ENCODE peak calls at places on chromosome 17, in seven cellular contexts. E is activated T-cell treated with anti-CD3 and anti-CD28 coated beads for 24 hours, V is nucleus accumbens, D is amniotic stem cell, L is NCI-H1436, P is frontal cortex, G is posterior vena cava. B is an unnamed sample.
A peak's percentile ranks its signal among the peaks of the same experiment; 100 is the strongest.

GRCh38 chr17:46758614-46759013 is 59.9 kb downstream of the WNT3 start:
- DNase-seq in E (no peak), V (no peak), D (no peak), L (no peak), P (no peak), G (no peak), B (no peak)

GRCh38 chr17:81173761-81174160 is 7.7 kb upstream of the AATK start:
- DNase-seq in E (no peak), V (no peak), D (peak; percentile 8), L (no peak), P (no peak), G (no peak), B (no peak)

GRCh38 chr17:70074991-70075390 is at the start of gene KCNJ16:
- DNase-seq in E (no peak), V (no peak), D (no peak), L (no peak), P (no peak), G (no peak), B (no peak)

GRCh38 chr17:45172541-45173286 is 11.0 kb downstream of the HEXIM2 start:
- DNase-seq in E (peak; percentile 51), V (peak; percentile 91), D (no peak), L (peak; percentile 89), P (peak; percentile 75), G (peak; percentile 81), B (peak; percentile 93)

GRCh38 chr17:79760197-79760906 is 17.6 kb upstream of the CBX2 start:
- DNase-seq in E (no peak), V (no peak), D (no peak), L (no peak), P (no peak), G (peak; percentile 60), B (no peak)

GRCh38 chr17:11671151-11671550 is 72.9 kb downstream of the DNAH9 start:
- DNase-seq in E (no peak), V (no peak), D (no peak), L (no peak), P (no peak), G (no peak), B (no peak)

GRCh38 chr17:53127331-53127730 is 695.4 kb upstream of the KIF2B start:
- DNase-seq in E (no peak), V (no peak), D (no peak), L (no peak), P (no peak), G (no peak), B (no peak)

GRCh38 chr17:12867726-12868125 is 78.4 kb downstream of the ARHGAP44 start:
- DNase-seq in E (no peak), V (no peak), D (no peak), L (no peak), P (no peak), G (no peak), B (no peak)

GRCh38 chr17:8055851-8056231 is 17.0 kb downstream of the ALOX15B start:
- DNase-seq in E (no peak), V (no peak), D (no peak), L (no peak), P (no peak), G (no peak), B (no peak)

GRCh38 chr17:40347319-40348135 is 17.0 kb downstream of the GJD3 start:
- DNase-seq in E (no peak), V (peak; percentile 62), D (no peak), L (no peak), P (peak; percentile 81), G (no peak), B (peak; percentile 71)

GRCh38 chr17:63694229-63694973 is 5.5 kb downstream of the LIMD2 start:
- DNase-seq in E (no peak), V (no peak), D (no peak), L (no peak), P (no peak), G (no peak), B (no peak)

GRCh38 chr17:7834554-7834890 is 505 bp downstream of the KDM6B start:
- DNase-seq in E (peak; percentile 32), V (no peak), D (no peak), L (no peak), P (no peak), G (peak; percentile 93), B (no peak)

GRCh38 chr17:12302711-12303110 is 282.0 kb downstream of the MAP2K4 start:
- DNase-seq in E (no peak), V (no peak), D (no peak), L (no peak), P (no peak), G (no peak), B (no peak)

GRCh38 chr17:83135692-83136091 is 56.3 kb downstream of the METRNL start:
- DNase-seq in E (no peak), V (no peak), D (no peak), L (no peak), P (no peak), G (peak; percentile 62), B (no peak)

GRCh38 chr17:1228752-1229353 is 41.4 kb upstream of the BHLHA9 start:
- DNase-seq in E (no peak), V (no peak), D (no peak), L (no peak), P (no peak), G (no peak), B (no peak)

GRCh38 chr17:10738516-10739258 is 8.9 kb upstream of the TMEM220 start:
- DNase-seq in E (no peak), V (no peak), D (no peak), L (no peak), P (no peak), G (peak; percentile 51), B (no peak)

GRCh38 chr17:17900615-17901520 is 64.1 kb upstream of the SREBF1 start:
- DNase-seq in E (no peak), V (peak; percentile 24), D (peak; percentile 90), L (no peak), P (peak; percentile 41), G (peak; percentile 93), B (peak; percentile 61)

GRCh38 chr17:78337244-78338109 is 22.4 kb downstream of the SOCS3 start:
- DNase-seq in E (no peak), V (no peak), D (no peak), L (no peak), P (no peak), G (no peak), B (no peak)

GRCh38 chr17:28532063-28532960 is 20.1 kb downstream of the UNC119 start:
- DNase-seq in E (no peak), V (no peak), D (no peak), L (no peak), P (no peak), G (no peak), B (no peak)

GRCh38 chr17:32275060-32276042 is 9.7 kb downstream of the RHBDL3 start:
- DNase-seq in E (no peak), V (no peak), D (peak; percentile 90), L (peak; percentile 95), P (no peak), G (peak; percentile 88), B (no peak)

GRCh38 chr17:80884811-80885210 is 106.8 kb upstream of the CHMP6 start:
- DNase-seq in E (no peak), V (no peak), D (no peak), L (no peak), P (no peak), G (peak; percentile 75), B (no peak)

GRCh38 chr17:51346218-51346982 is 86.1 kb downstream of the UTP18 start:
- DNase-seq in E (no peak), V (peak; percentile 60), D (no peak), L (no peak), P (no peak), G (no peak), B (peak; percentile 69)

GRCh38 chr17:17129466-17129865 is 76.7 kb downstream of the PLD6 start:
- DNase-seq in E (no peak), V (no peak), D (no peak), L (peak; percentile 11), P (no peak), G (no peak), B (no peak)

GRCh38 chr17:31608659-31609254 is 217.3 kb downstream of the RAB11FIP4 start:
- DNase-seq in E (no peak), V (no peak), D (no peak), L (no peak), P (no peak), G (no peak), B (no peak)

GRCh38 chr17:78168906-78169793 is 769 bp downstream of the SYNGR2 start:
- DNase-seq in E (peak; percentile 58), V (peak; percentile 75), D (peak; percentile 24), L (no peak), P (peak; percentile 72), G (no peak), B (peak; percentile 22)

GRCh38 chr17:81687770-81688541 is 4.1 kb downstream of the HGS start:
- DNase-seq in E (no peak), V (no peak), D (no peak), L (no peak), P (peak; percentile 21), G (no peak), B (no peak)

GRCh38 chr17:53912117-53912516 is 89.4 kb downstream of the KIF2B start:
- DNase-seq in E (no peak), V (no peak), D (no peak), L (no peak), P (no peak), G (no peak), B (no peak)